ENCODE peak calls at places on chromosomes 7 and 10, in ten cellular contexts. L is NCI-H2107; V is ELR; F is stimulated activated CD4-positive, alpha-beta T cell treated with anti-CD3 and anti-CD28 coated beads, Interleukin-1b, Interleukin-23, amount 100 ng/mL, for 24 hours; W is activated naive CD4-positive, alpha-beta T cell treated with anti-CD3 and anti-CD28 coated beads, Interleukin-2, amount 10 ng/mL, durations not matched to agents 7 days and 5 days; M is foreskin fibroblast; K is endothelial cell; S is tibial artery; G is CD8-positive, alpha-beta memory T cell; R is CD4-positive, CD25-positive, alpha-beta regulatory T cell. A is an unnamed sample.

GRCh38 chr7:113004726-113005454 is 81.7 kb downstream of the GPR85 start:
- DNase-seq in L (no peak), V (no peak), F (no peak), W (no peak), M (no peak), K (no peak), S (no peak), G (no peak), R (no peak), A (no peak)

GRCh38 chr7:101644879-101645278 is 15.8 kb upstream of the MYL10 start:
- DNase-seq in L (no peak), V (no peak), F (no peak), W (no peak), M (no peak), K (no peak), S (no peak), G (no peak), R (no peak), A (no peak)

GRCh38 chr7:44145419-44145968 is 4.4 kb upstream of the MYL7 start:
- DNase-seq in L (no peak), V (no peak), F (peak; percentile 37), W (peak; percentile 68), M (peak; percentile 45), K (no peak), S (no peak), G (peak; percentile 59), R (peak; percentile 51), A (no peak)

GRCh38 chr10:58734116-58734515 is 221.4 kb downstream of the BICC1 start:
- DNase-seq in L (no peak), V (peak; percentile 12), F (no peak), W (no peak), M (peak; percentile 34), K (no peak), S (no peak), G (no peak), R (no peak), A (peak; percentile 89)

GRCh38 chr10:119443441-119443840 is 99.1 kb downstream of the RGS10 start:
- DNase-seq in L (no peak), V (no peak), F (no peak), W (no peak), M (no peak), K (no peak), S (no peak), G (no peak), R (no peak), A (no peak)

GRCh38 chr10:61765176-61766087 is 102.7 kb downstream of the CABCOCO1 start:
- DNase-seq in L (no peak), V (no peak), F (no peak), W (no peak), M (no peak), K (no peak), S (no peak), G (no peak), R (peak; percentile 41), A (no peak)

GRCh38 chr7:91164948-91165845 is 99.0 kb upstream of the FZD1 start:
- DNase-seq in L (no peak), V (peak; percentile 82), F (no peak), W (no peak), M (peak; percentile 86), K (no peak), S (no peak), G (no peak), R (no peak), A (peak; percentile 77)

GRCh38 chr7:93202594-93203273 is 23.5 kb downstream of the HEPACAM2 start:
- DNase-seq in L (no peak), V (no peak), F (no peak), W (no peak), M (peak; percentile 6), K (no peak), S (no peak), G (no peak), R (no peak), A (no peak)

GRCh38 chr10:61757525-61758397 is 95.0 kb downstream of the CABCOCO1 start:
- DNase-seq in L (no peak), V (peak; percentile 71), F (no peak), W (no peak), M (peak; percentile 83), K (no peak), S (peak; percentile 72), G (no peak), R (no peak), A (peak; percentile 40)

GRCh38 chr7:4048336-4048735 is 633.8 kb upstream of the FOXK1 start:
- DNase-seq in L (no peak), V (no peak), F (no peak), W (no peak), M (no peak), K (no peak), S (no peak), G (no peak), R (no peak), A (no peak)

GRCh38 chr10:14325325-14325955 is 5.3 kb downstream of the FRMD4A start:
- DNase-seq in L (no peak), V (peak; percentile 43), F (peak; percentile 49), W (peak; percentile 74), M (peak; percentile 31), K (peak; percentile 75), S (no peak), G (peak; percentile 3), R (peak; percentile 11), A (no peak)

GRCh38 chr10:100723769-100724530 is 21.4 kb upstream of the PAX2 start:
- DNase-seq in L (no peak), V (no peak), F (no peak), W (no peak), M (no peak), K (no peak), S (no peak), G (no peak), R (no peak), A (no peak)

A was measured in GM04503.